ENCODE peak calls at places on chromosomes 16 and 17, in eight cellular contexts. L, Z, M, G, K, W, B and V are unnamed samples.

GRCh38 chr16:86231321-86231995 is 278.9 kb upstream of the FOXF1 start:
- DNase-seq in L (peak), Z (no peak), M (no peak), G (peak), K (no peak), W (no peak), B (no peak), V (no peak)

GRCh38 chr16:84874983-84875382 is 55.2 kb downstream of the CRISPLD2 start:
- DNase-seq in L (no peak), Z (no peak), M (no peak), G (no peak), K (no peak), W (no peak), B (no peak), V (no peak)

GRCh38 chr16:47311738-47312505 is 148.9 kb downstream of the ITFG1 start:
- DNase-seq in L (no peak), Z (no peak), M (no peak), G (no peak), K (peak), W (no peak), B (no peak), V (peak)

GRCh38 chr17:3594056-3594810 is 15.0 kb downstream of the TRPV1 start:
- DNase-seq in L (no peak), Z (no peak), M (no peak), G (no peak), K (peak), W (peak), B (no peak), V (peak)

GRCh38 chr17:72502111-72502939 is 381.5 kb downstream of the SOX9 start:
- DNase-seq in L (no peak), Z (peak), M (no peak), G (no peak), K (peak), W (no peak), B (no peak), V (peak)

GRCh38 chr17:34598161-34598776 is 18.9 kb downstream of the TMEM132E start:
- DNase-seq in L (no peak), Z (no peak), M (no peak), G (no peak), K (no peak), W (no peak), B (no peak), V (no peak)

GRCh38 chr16:79171504-79172240 is 428.9 kb downstream of the MAF start:
- DNase-seq in L (no peak), Z (no peak), M (no peak), G (no peak), K (no peak), W (no peak), B (no peak), V (no peak)

GRCh38 chr17:82648761-82649474 is 674 bp upstream of the WDR45B start:
- DNase-seq in L (peak), Z (peak), M (peak), G (peak), K (no peak), W (peak), B (peak), V (no peak)

GRCh38 chr17:14304876-14305636 is 4.2 kb downstream of the HS3ST3B1 start:
- DNase-seq in L (no peak), Z (no peak), M (no peak), G (no peak), K (peak), W (no peak), B (no peak), V (peak)

GRCh38 chr17:44940768-44941167 is 6.8 kb downstream of the KIF18B start:
- DNase-seq in L (no peak), Z (no peak), M (no peak), G (no peak), K (no peak), W (no peak), B (no peak), V (no peak)

GRCh38 chr17:77279448-77280303 is 138.9 kb downstream of the SEC14L1 start:
- DNase-seq in L (no peak), Z (peak), M (no peak), G (no peak), K (peak), W (no peak), B (peak), V (no peak)

GRCh38 chr17:80575057-80575875 is 30.6 kb downstream of the RPTOR start:
- DNase-seq in L (peak), Z (peak), M (peak), G (peak), K (peak), W (peak), B (peak), V (peak)

GRCh38 chr17:30997270-30997669 is 26.4 kb downstream of the RNF135 start:
- DNase-seq in L (no peak), Z (no peak), M (no peak), G (no peak), K (no peak), W (no peak), B (no peak), V (no peak)
- TF ChIP-seq CTCF in L (no peak), Z (no peak), M (no peak), G (no peak), K (no peak), W (no peak), B (no peak), V (no peak)

GRCh38 chr17:43784628-43785101 is 4.4 kb downstream of the CFAP97D1 start:
- DNase-seq in L (no peak), Z (no peak), M (no peak), G (no peak), K (peak), W (no peak), B (no peak), V (peak)
- H3K4me3 ChIP-seq in L (no peak), Z (no peak), M (no peak), G (no peak), K (no peak), W (no peak), B (no peak), V (no peak)

GRCh38 chr17:75271955-75272847 is 1.2 kb upstream of the MIF4GD start:
- DNase-seq in L (no peak), Z (no peak), M (no peak), G (no peak), K (peak), W (peak), B (peak), V (peak)
- TF ChIP-seq CTCF in L (no peak), Z (no peak), M (no peak), G (no peak), K (no peak), W (no peak), B (peak), V (no peak)

DNA sequence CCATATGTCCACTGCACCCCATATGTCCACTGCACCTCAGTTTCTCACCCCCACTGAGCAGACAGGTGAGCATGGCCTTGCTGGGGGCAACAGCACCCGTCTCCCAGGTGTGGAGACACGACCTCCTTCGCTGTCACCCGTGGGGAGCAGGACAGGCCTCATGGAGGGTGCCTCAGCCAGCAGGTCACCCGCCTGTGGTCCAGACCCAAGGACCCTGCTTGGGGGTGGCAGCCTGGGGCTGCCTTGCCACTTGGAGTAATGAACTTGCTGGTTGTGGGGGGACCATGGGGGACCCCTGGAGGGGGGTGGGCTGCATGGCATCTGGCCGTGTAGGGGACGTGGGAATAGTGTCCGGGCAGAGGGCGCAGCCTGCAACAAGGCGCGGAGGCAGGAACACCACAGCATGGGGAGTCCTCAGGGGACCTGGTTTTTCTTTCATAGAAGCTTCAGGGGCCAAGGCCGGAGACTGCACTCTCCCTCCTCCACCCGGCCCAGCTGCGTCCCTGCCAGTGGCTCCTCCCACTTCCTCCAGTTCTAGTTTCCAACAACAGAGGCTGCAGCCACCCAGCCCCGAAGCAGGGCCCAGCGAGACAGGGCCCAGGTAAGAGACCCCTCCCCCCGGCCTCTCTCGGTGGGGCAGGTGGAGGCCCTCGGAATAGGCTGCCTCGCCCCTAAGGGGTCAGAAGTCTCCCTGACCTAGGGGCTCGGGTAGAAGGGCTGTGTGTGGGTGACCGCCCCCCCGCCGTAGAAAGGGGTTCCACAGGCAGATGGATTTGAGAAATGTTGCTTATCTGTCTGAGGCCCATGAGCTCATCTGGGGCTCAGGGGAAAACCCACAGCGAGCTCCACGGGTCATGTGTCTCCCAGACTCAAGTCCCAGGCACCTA is at the start of gene NHLRC4:
- DNase-seq in L (peak), Z (peak), M (peak), G (no peak), K (peak), W (peak), B (peak), V (peak)
- H3K4me3 ChIP-seq in L (peak), Z (peak), M (peak), G (no peak), K (no peak), W (peak), B (no peak), V (no peak)

GRCh38 chr16:31009120-31009519 is 1.3 kb downstream of the STX1B start:
- DNase-seq in L (no peak), Z (no peak), M (no peak), G (no peak), K (no peak), W (no peak), B (no peak), V (no peak)

GRCh38 chr16:31010943-31011342 is 505 bp upstream of the STX1B start:
- DNase-seq in L (no peak), Z (no peak), M (no peak), G (no peak), K (no peak), W (no peak), B (no peak), V (no peak)

GRCh38 chr16:31010539-31010938 is at the start of gene STX1B:
- DNase-seq in L (peak), Z (no peak), M (no peak), G (no peak), K (peak), W (no peak), B (no peak), V (peak)

GRCh38 chr16:31008154-31008950 is 2.1 kb downstream of the STX1B start:
- DNase-seq in L (no peak), Z (no peak), M (no peak), G (no peak), K (peak), W (no peak), B (no peak), V (peak)

DNA sequence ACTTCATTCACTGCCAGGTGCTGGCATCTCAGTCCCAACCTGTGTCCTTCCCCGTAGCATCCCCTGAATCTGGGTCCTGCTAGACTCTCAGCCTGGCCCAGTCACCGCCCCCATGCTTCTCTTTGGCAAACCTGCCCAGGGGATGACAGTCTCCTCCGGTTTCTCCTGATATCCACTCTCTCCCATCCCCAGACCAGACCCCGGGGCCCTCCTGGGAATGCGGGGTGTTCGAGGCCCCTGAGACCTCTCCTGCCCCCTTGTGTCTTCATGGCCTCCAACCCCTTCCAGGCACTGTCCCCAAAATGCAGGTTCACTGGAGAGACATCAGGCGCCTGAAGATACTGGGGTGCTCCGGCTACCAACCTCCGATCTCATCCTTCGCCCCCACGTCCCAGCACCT is 544 bp downstream of the STX1B start:
- DNase-seq in L (no peak), Z (no peak), M (no peak), G (no peak), K (no peak), W (no peak), B (no peak), V (no peak)
- TF ChIP-seq CTCF in L (no peak), Z (no peak), M (no peak), G (no peak), K (no peak), W (no peak), B (no peak), V (peak)

GRCh38 chr17:41150026-41150425 is 401 bp upstream of the KRTAP4-5 start:
- DNase-seq in L (no peak), Z (no peak), M (no peak), G (no peak), K (no peak), W (no peak), B (no peak), V (no peak)
- H3K4me3 ChIP-seq in L (no peak), Z (no peak), M (no peak), G (no peak), K (no peak), W (no peak), B (no peak), V (no peak)

GRCh38 chr17:32588982-32589381 is 102.2 kb downstream of the CDK5R1 start:
- DNase-seq in L (no peak), Z (no peak), M (no peak), G (no peak), K (no peak), W (no peak), B (peak), V (no peak)
- TF ChIP-seq CTCF in L (no peak), Z (no peak), M (no peak), G (peak), K (no peak), W (no peak), B (no peak), V (peak)

GRCh38 chr16:87877942-87878507 is 8.7 kb upstream of the SLC7A5 start:
- DNase-seq in L (no peak), Z (no peak), M (no peak), G (no peak), K (no peak), W (no peak), B (no peak), V (no peak)

GRCh38 chr16:87880117-87880696 is 10.9 kb upstream of the SLC7A5 start:
- DNase-seq in L (no peak), Z (no peak), M (no peak), G (no peak), K (no peak), W (no peak), B (no peak), V (no peak)

GRCh38 chr16:87878704-87879103 is 9.4 kb upstream of the SLC7A5 start:
- DNase-seq in L (no peak), Z (no peak), M (no peak), G (no peak), K (no peak), W (no peak), B (no peak), V (no peak)

GRCh38 chr16:87874639-87875472 is 5.5 kb upstream of the SLC7A5 start:
- DNase-seq in L (no peak), Z (no peak), M (no peak), G (no peak), K (no peak), W (no peak), B (no peak), V (no peak)
- H3K4me3 ChIP-seq in L (no peak), Z (no peak), M (no peak), G (no peak), K (no peak), W (no peak), B (no peak), V (no peak)